ENCODE peak calls at places on chromosomes 4 and X, in eight cellular contexts. A is mesenteric fat pad, U is amniotic epithelial cell, T is endothelial cell of umbilical vein, K is NCI-H1092 treated with DMSO at 0.1 percent for 48 hours, N is caudate nucleus, Y is psoas muscle, C is sigmoid colon. I is an unnamed sample.

GRCh38 chr4:165464813-165465381 is 86.1 kb downstream of the CPE start:
- DNase-seq in K (peak), T (peak), C (no peak), A (no peak), U (peak), Y (no peak), N (no peak), I (no peak)

GRCh38 chr4:25592670-25593069 is 63.0 kb upstream of the SLC34A2 start:
- DNase-seq in Y (no peak), N (no peak), T (no peak), K (no peak), C (no peak), U (no peak), A (no peak), I (no peak)

GRCh38 chrX:78384486-78384885 is 57.1 kb upstream of the CYSLTR1 start:
- DNase-seq in T (no peak), C (no peak), A (no peak), K (no peak), N (no peak), U (no peak), Y (no peak), I (no peak)

GRCh38 chr4:14898989-14899388 is 103.3 kb upstream of the CPEB2 start:
- DNase-seq in T (no peak), Y (no peak), A (no peak), K (no peak), C (no peak), U (no peak), N (no peak), I (no peak)

GRCh38 chr4:110615366-110616161 is 7.3 kb downstream of the PITX2 start:
- DNase-seq in C (no peak), U (peak), N (no peak), A (no peak), K (no peak), T (no peak), Y (no peak), I (no peak)

GRCh38 chr4:948936-949300 is 16.7 kb downstream of the TMEM175 start:
- DNase-seq in T (no peak), U (no peak), K (no peak), A (no peak), C (peak), N (no peak), Y (peak), I (no peak)

GRCh38 chr4:141636771-141637460 is 533 bp downstream of the IL15 start:
- DNase-seq in C (peak), A (no peak), Y (peak), U (peak), T (peak), K (peak), N (peak), I (peak)

GRCh38 chrX:15714529-15714928 is 23.5 kb upstream of the CA5B start:
- DNase-seq in T (peak), N (no peak), U (peak), K (no peak), C (no peak), Y (peak), A (no peak), I (peak)

GRCh38 chr4:121898150-121898549 is 27.9 kb upstream of the BBS7 start:
- DNase-seq in T (no peak), N (no peak), Y (no peak), K (peak), A (no peak), U (no peak), C (no peak), I (no peak)

GRCh38 chr4:26055855-26056254 is 141.8 kb downstream of the SMIM20 start:
- DNase-seq in A (no peak), K (no peak), N (no peak), Y (no peak), U (no peak), C (no peak), T (no peak), I (no peak)

GRCh38 chr4:98745372-98745771 is 87.0 kb upstream of the TSPAN5 start:
- DNase-seq in K (no peak), T (no peak), U (peak), N (no peak), A (no peak), Y (no peak), C (no peak), I (no peak)

GRCh38 chr4:188433916-188434315 is 294.7 kb downstream of the TRIML1 start:
- DNase-seq in A (no peak), C (no peak), K (no peak), T (no peak), Y (no peak), U (no peak), N (no peak), I (no peak)

GRCh38 chr4:147943159-147943638 is 211.3 kb downstream of the ARHGAP10 start:
- DNase-seq in C (no peak), N (no peak), Y (no peak), T (no peak), U (no peak), K (no peak), A (no peak), I (no peak)

GRCh38 chrX:39427492-39428289 is 626.4 kb downstream of the MID1IP1 start:
- DNase-seq in N (no peak), K (no peak), U (peak), C (no peak), T (peak), A (no peak), Y (no peak), I (no peak)

GRCh38 chr4:89254847-89255246 is 52.8 kb downstream of the GPRIN3 start:
- DNase-seq in A (no peak), K (no peak), U (peak), C (no peak), Y (no peak), N (no peak), T (peak), I (no peak)

GRCh38 chr4:120838784-120839183 is 83.7 kb downstream of the PRDM5 start:
- DNase-seq in A (no peak), N (no peak), U (no peak), K (no peak), T (no peak), Y (peak), C (no peak), I (no peak)

GRCh38 chr4:8107146-8107657 is 51.4 kb downstream of the ABLIM2 start:
- DNase-seq in T (no peak), N (no peak), U (no peak), C (no peak), Y (peak), A (no peak), K (no peak), I (no peak)

GRCh38 chr4:84825701-84826100 is 140.8 kb downstream of the WDFY3 start:
- DNase-seq in N (no peak), Y (no peak), A (no peak), K (no peak), C (no peak), U (no peak), T (no peak), I (no peak)

GRCh38 chr4:14833053-14833452 is 169.2 kb upstream of the CPEB2 start:
- DNase-seq in C (no peak), Y (no peak), N (no peak), U (no peak), A (no peak), K (no peak), T (no peak), I (no peak)

GRCh38 chrX:15328821-15329220 is 6.5 kb downstream of the PIGA start:
- DNase-seq in C (no peak), U (no peak), A (no peak), Y (no peak), N (no peak), T (no peak), K (no peak), I (no peak)

I was measured in heart left ventricle.